ENCODE peak calls at places on chromosomes 13 and 19, in four cellular contexts. H, F, S and Z are unnamed samples.

GRCh38 chr19:772730-773436 is 22.0 kb downstream of the MISP start:
- DNase-seq in S (peak), H (no peak), F (no peak), Z (no peak)

GRCh38 chr19:7618771-7619510 is 10.4 kb downstream of the XAB2 start:
- DNase-seq in H (no peak), S (no peak), F (no peak), Z (no peak)

GRCh38 chr13:113216165-113217056 is 7.0 kb downstream of the CUL4A start:
- DNase-seq in H (peak), F (peak), S (peak), Z (peak)

GRCh38 chr13:59771272-59771671 is 392.5 kb downstream of the DIAPH3 start:
- DNase-seq in H (peak), F (peak), S (no peak), Z (no peak)

GRCh38 chr13:79457948-79458347 is 23.0 kb upstream of the NDFIP2 start:
- DNase-seq in S (no peak), F (peak), H (peak), Z (no peak)

GRCh38 chr19:33202546-33203507 is 8.7 kb downstream of the LRP3 start:
- DNase-seq in S (no peak), F (no peak), H (no peak), Z (no peak)

GRCh38 chr13:26382843-26383242 is 128.9 kb downstream of the CDK8 start:
- DNase-seq in S (no peak), F (no peak), H (no peak), Z (no peak)

GRCh38 chr13:99752373-99752772 is 219.2 kb downstream of the ZIC5 start:
- DNase-seq in F (no peak), S (no peak), H (no peak), Z (no peak)

GRCh38 chr19:47693903-47694302 is 19.3 kb upstream of the EHD2 start:
- DNase-seq in F (no peak), S (no peak), H (no peak), Z (no peak)

GRCh38 chr13:107864543-107865460 is 350.5 kb downstream of the LIG4 start:
- DNase-seq in F (peak), H (peak), S (no peak), Z (peak)

GRCh38 chr19:51749979-51750378 is 1.7 kb downstream of the FPR1 start:
- DNase-seq in H (no peak), F (no peak), S (no peak), Z (no peak)

GRCh38 chr19:27392027-27392632 is 1820.8 kb downstream of the UQCRFS1 start:
- DNase-seq in H (no peak), S (peak), F (no peak), Z (no peak)

GRCh38 chr19:45113628-45114027 is 20.6 kb downstream of the PPP1R37 start:
- DNase-seq in H (no peak), S (no peak), F (no peak), Z (no peak)

GRCh38 chr13:29706923-29707322 is 111.4 kb upstream of the SLC7A1 start:
- DNase-seq in F (peak), S (no peak), H (no peak), Z (no peak)

GRCh38 chr13:109795021-109795420 is 8.6 kb upstream of the IRS2 start:
- DNase-seq in H (no peak), F (no peak), S (no peak), Z (no peak)

GRCh38 chr19:2552859-2553258 is 76.9 kb downstream of the GADD45B start:
- DNase-seq in F (peak), H (no peak), S (no peak), Z (no peak)

GRCh38 chr19:17385878-17386611 is 8.0 kb downstream of the CCDC194 start:
- DNase-seq in H (peak), F (peak), S (peak), Z (no peak)

GRCh38 chr13:51768378-51768921 is 35.5 kb downstream of the DHRS12 start:
- DNase-seq in S (peak), H (no peak), F (no peak), Z (peak)

GRCh38 chr13:45269204-45269603 is 68.4 kb upstream of the KCTD4 start:
- DNase-seq in S (no peak), H (peak), F (peak), Z (no peak)

GRCh38 chr13:100659578-100659977 is 15.0 kb downstream of the TMTC4 start:
- DNase-seq in S (peak), H (no peak), F (no peak), Z (no peak)

GRCh38 chr19:57282011-57282636 is 1.8 kb downstream of the ZNF460 start:
- DNase-seq in F (no peak), H (no peak), S (no peak), Z (no peak)

GRCh38 chr19:8192227-8192820 is 16.8 kb upstream of the CERS4 start:
- DNase-seq in S (peak), H (no peak), F (no peak), Z (no peak)

GRCh38 chr13:35191883-35192282 is 249.8 kb downstream of the NBEA start:
- DNase-seq in S (no peak), F (no peak), H (no peak), Z (no peak)

GRCh38 chr19:29013325-29013724 is 199.6 kb downstream of the UQCRFS1 start:
- DNase-seq in H (no peak), F (no peak), S (peak), Z (no peak)

GRCh38 chr19:11539495-11540365 is 1.1 kb downstream of the CNN1 start:
- DNase-seq in H (peak), S (no peak), F (peak), Z (no peak)

GRCh38 chr13:41511827-41512226 is 54.5 kb downstream of the RGCC start:
- DNase-seq in H (no peak), S (no peak), F (no peak), Z (no peak)
- H2AFZ ChIP-seq in H (no peak), S (no peak), F (no peak), Z (no peak)

GRCh38 chr19:41363753-41364545 is at the start of gene B9D2:
- DNase-seq in S (peak), F (peak), H (peak), Z (peak)
- H2BK5ac ChIP-seq in S (no peak), F (peak), H (peak), Z (peak)

GRCh38 chr19:31742249-31742648 is 393.0 kb upstream of the TSHZ3 start:
- DNase-seq in F (no peak), S (no peak), H (no peak), Z (no peak)
- H3K23ac ChIP-seq in F (no peak), S (no peak), H (no peak), Z (no peak)

GRCh38 chr19:18612772-18613588 is at the start of gene TMEM59L:
- DNase-seq in S (no peak), F (no peak), H (no peak), Z (no peak)

GRCh38 chr19:18610556-18611326 is 1.9 kb upstream of the TMEM59L start:
- DNase-seq in S (peak), H (no peak), F (no peak), Z (no peak)

GRCh38 chr19:18610245-18610555 is 2.5 kb upstream of the TMEM59L start:
- DNase-seq in S (no peak), F (no peak), H (no peak), Z (no peak)

GRCh38 chr19:18612051-18612771 is 459 bp upstream of the TMEM59L start:
- DNase-seq in F (no peak), S (no peak), H (no peak), Z (no peak)

GRCh38 chr19:18611327-18612050 is 1.2 kb upstream of the TMEM59L start:
- DNase-seq in F (no peak), H (no peak), S (peak), Z (no peak)
- H2AFZ ChIP-seq in F (no peak), H (peak), S (no peak), Z (peak)

DNA sequence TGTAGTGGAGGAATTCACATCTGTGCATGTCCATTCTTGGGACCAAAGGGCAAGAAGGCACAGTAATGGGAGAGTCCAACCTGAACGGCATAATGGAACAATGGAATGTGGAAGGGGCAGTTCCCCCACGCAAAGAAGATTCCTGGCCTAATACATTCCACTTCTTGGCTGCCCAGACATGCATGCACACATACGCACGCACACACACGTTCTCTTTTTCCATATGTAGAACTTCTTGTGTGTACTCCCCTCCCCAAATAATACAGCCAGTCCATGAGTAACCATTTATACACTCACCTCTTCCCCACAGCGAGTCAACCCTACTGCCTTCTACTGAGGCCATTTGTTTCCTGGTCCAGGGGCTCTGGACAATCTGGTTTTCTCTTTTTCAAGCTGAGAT is 6.0 kb upstream of the STK24 start:
- DNase-seq in F (no peak), H (no peak), S (no peak), Z (no peak)
- H2BK5ac ChIP-seq in F (no peak), H (peak), S (no peak), Z (no peak)

GRCh38 chr13:46553521-46553885 is 533 bp downstream of the LRCH1 start:
- DNase-seq in F (no peak), S (no peak), H (no peak), Z (no peak)
- H3K23ac ChIP-seq in F (no peak), S (no peak), H (peak), Z (peak)

GRCh38 chr13:80611310-80611709 is 270.4 kb upstream of the SPRY2 start:
- DNase-seq in F (no peak), S (no peak), H (no peak), Z (no peak)
- H2AFZ ChIP-seq in F (no peak), S (no peak), H (no peak), Z (peak)